ENCODE peak calls at places on chromosomes 12 and 14, in four cellular contexts. O is mucosa of descending colon, N is brain microvascular endothelial cell, Y is HL-60. D is an unnamed sample.

GRCh38 chr12:48447755-48448154 is 24.6 kb upstream of the ANP32D start:
- DNase-seq in O (no peak), N (no peak), Y (peak), D (no peak)

GRCh38 chr12:53051058-53051880 is 1.4 kb downstream of the TNS2 start:
- DNase-seq in O (peak), N (peak), Y (no peak), D (no peak)

GRCh38 chr12:71662861-71663560 is 637 bp downstream of the ZFC3H1 start:
- DNase-seq in O (peak), N (peak), Y (no peak), D (peak)

GRCh38 chr14:54840798-54841197 is 61.8 kb downstream of the GCH1 start:
- DNase-seq in O (no peak), N (no peak), Y (no peak), D (no peak)

GRCh38 chr12:120196363-120196762 is 1.8 kb upstream of the GCN1 start:
- DNase-seq in O (no peak), N (no peak), Y (no peak), D (no peak)

GRCh38 chr12:130501821-130502220 is 164.1 kb downstream of the PIWIL1 start:
- DNase-seq in O (no peak), N (no peak), Y (no peak), D (no peak)

GRCh38 chr14:87133073-87133815 is 859.7 kb downstream of the GALC start:
- DNase-seq in O (no peak), N (peak), Y (no peak), D (no peak)

GRCh38 chr12:108635201-108635996 is 1.7 kb upstream of the SELPLG start:
- DNase-seq in O (peak), N (no peak), Y (peak), D (no peak)

GRCh38 chr12:5562581-5562980 is 130.7 kb downstream of the NTF3 start:
- DNase-seq in O (no peak), N (no peak), Y (no peak), D (no peak)

GRCh38 chr12:49983892-49984291 is 11.1 kb downstream of the AQP6 start:
- DNase-seq in O (peak), N (peak), Y (no peak), D (peak)

GRCh38 chr14:90969493-90970166 is 90.8 kb downstream of the RPS6KA5 start:
- DNase-seq in O (no peak), N (no peak), Y (peak), D (no peak)

GRCh38 chr14:35368583-35368982 is 36.0 kb downstream of the NFKBIA start:
- DNase-seq in O (no peak), N (no peak), Y (no peak), D (no peak)

GRCh38 chr14:61451491-61451890 is 130.1 kb downstream of the PRKCH start:
- DNase-seq in O (no peak), N (no peak), Y (no peak), D (no peak)

GRCh38 chr14:92489394-92490238 is 24.0 kb upstream of the RIN3 start:
- DNase-seq in O (no peak), N (no peak), Y (no peak), D (no peak)

GRCh38 chr12:93430280-93430679 is 11.5 kb downstream of the UBE2N start:
- DNase-seq in O (no peak), N (no peak), Y (no peak), D (no peak)

GRCh38 chr14:89207925-89208328 is 209.1 kb downstream of the FOXN3 start:
- DNase-seq in O (no peak), N (no peak), Y (no peak), D (no peak)

GRCh38 chr12:58988643-58989042 is 68.3 kb upstream of the LRIG3 start:
- DNase-seq in O (no peak), N (no peak), Y (no peak), D (no peak)

GRCh38 chr14:38226366-38226765 is 18.7 kb downstream of the SSTR1 start:
- DNase-seq in O (no peak), N (no peak), Y (no peak), D (no peak)

GRCh38 chr14:33936391-33936790 is 14.5 kb downstream of the EGLN3 start:
- DNase-seq in O (no peak), N (no peak), Y (no peak), D (no peak)

GRCh38 chr14:104350463-104351185 is 212.2 kb downstream of the KIF26A start:
- DNase-seq in O (peak), N (no peak), Y (no peak), D (no peak)

GRCh38 chr12:48000878-48001321 is 3.4 kb downstream of the COL2A1 start:
- DNase-seq in O (no peak), N (peak), Y (no peak), D (no peak)

GRCh38 chr12:90149453-90149852 is 440.8 kb upstream of the ATP2B1 start:
- DNase-seq in O (no peak), N (no peak), Y (no peak), D (no peak)

GRCh38 chr12:46933947-46934346 is 108.2 kb upstream of the SLC38A4 start:
- DNase-seq in O (peak), N (peak), Y (no peak), D (no peak)

GRCh38 chr14:63909984-63910383 is 57.2 kb downstream of the SYNE2 start:
- DNase-seq in O (no peak), N (no peak), Y (no peak), D (no peak)

GRCh38 chr12:16605666-16606116 is 271 bp downstream of the LMO3 start:
- DNase-seq in O (no peak), N (no peak), Y (no peak), D (no peak)

GRCh38 chr14:95048771-95049312 is 108.5 kb downstream of the DICER1 start:
- DNase-seq in O (no peak), N (no peak), Y (no peak), D (no peak)

GRCh38 chr12:6226701-6227096 is 26.5 kb downstream of the CD9 start:
- DNase-seq in O (peak), N (no peak), Y (no peak), D (no peak)

GRCh38 chr14:50714452-50715073 is 46.5 kb upstream of the SAV1 start:
- DNase-seq in O (peak), N (peak), Y (no peak), D (no peak)

GRCh38 chr14:61444215-61444768 is 122.9 kb downstream of the PRKCH start:
- DNase-seq in O (peak), N (no peak), Y (peak), D (no peak)

GRCh38 chr12:38543151-38543550 is 226.6 kb downstream of the ALG10B start:
- DNase-seq in O (no peak), N (no peak), Y (no peak), D (no peak)

GRCh38 chr14:103396463-103396862 is 11.2 kb downstream of the MARK3 start:
- DNase-seq in O (no peak), N (no peak), Y (no peak), D (no peak)

GRCh38 chr12:100611031-100611430 is 37.5 kb downstream of the GAS2L3 start:
- DNase-seq in O (no peak), N (peak), Y (no peak), D (no peak)

GRCh38 chr14:81589381-81590065 is 55.9 kb upstream of the SEL1L start:
- DNase-seq in O (no peak), N (no peak), Y (no peak), D (no peak)

GRCh38 chr14:49553892-49554291 is 32.3 kb downstream of the RPS29 start:
- DNase-seq in O (no peak), N (no peak), Y (no peak), D (no peak)

GRCh38 chr14:95062220-95062619 is 95.1 kb downstream of the DICER1 start:
- DNase-seq in O (no peak), N (no peak), Y (no peak), D (no peak)

GRCh38 chr14:50830044-50830931 is 674 bp downstream of the NIN start:
- DNase-seq in O (peak), N (peak), Y (no peak), D (no peak)

GRCh38 chr14:74975059-74975810 is 19.8 kb upstream of the PGF start:
- DNase-seq in O (peak), N (no peak), Y (no peak), D (no peak)

GRCh38 chr14:96173646-96174475 is 30.8 kb upstream of the BDKRB2 start:
- DNase-seq in O (no peak), N (no peak), Y (no peak), D (no peak)

GRCh38 chr12:131860472-131861260 is 32.5 kb downstream of the MMP17 start:
- DNase-seq in O (peak), N (peak), Y (peak), D (peak)

GRCh38 chr14:20655851-20656250 is 14.4 kb upstream of the OR6S1 start:
- DNase-seq in O (no peak), N (no peak), Y (no peak), D (no peak)

GRCh38 chr14:20659813-20660395 is 18.4 kb upstream of the OR6S1 start:
- DNase-seq in O (no peak), N (no peak), Y (no peak), D (no peak)

GRCh38 chr14:20658246-20658645 is 16.8 kb upstream of the OR6S1 start:
- DNase-seq in O (no peak), N (no peak), Y (no peak), D (no peak)

GRCh38 chr14:20656274-20656673 is 14.8 kb upstream of the OR6S1 start:
- DNase-seq in O (no peak), N (no peak), Y (no peak), D (no peak)

DNA sequence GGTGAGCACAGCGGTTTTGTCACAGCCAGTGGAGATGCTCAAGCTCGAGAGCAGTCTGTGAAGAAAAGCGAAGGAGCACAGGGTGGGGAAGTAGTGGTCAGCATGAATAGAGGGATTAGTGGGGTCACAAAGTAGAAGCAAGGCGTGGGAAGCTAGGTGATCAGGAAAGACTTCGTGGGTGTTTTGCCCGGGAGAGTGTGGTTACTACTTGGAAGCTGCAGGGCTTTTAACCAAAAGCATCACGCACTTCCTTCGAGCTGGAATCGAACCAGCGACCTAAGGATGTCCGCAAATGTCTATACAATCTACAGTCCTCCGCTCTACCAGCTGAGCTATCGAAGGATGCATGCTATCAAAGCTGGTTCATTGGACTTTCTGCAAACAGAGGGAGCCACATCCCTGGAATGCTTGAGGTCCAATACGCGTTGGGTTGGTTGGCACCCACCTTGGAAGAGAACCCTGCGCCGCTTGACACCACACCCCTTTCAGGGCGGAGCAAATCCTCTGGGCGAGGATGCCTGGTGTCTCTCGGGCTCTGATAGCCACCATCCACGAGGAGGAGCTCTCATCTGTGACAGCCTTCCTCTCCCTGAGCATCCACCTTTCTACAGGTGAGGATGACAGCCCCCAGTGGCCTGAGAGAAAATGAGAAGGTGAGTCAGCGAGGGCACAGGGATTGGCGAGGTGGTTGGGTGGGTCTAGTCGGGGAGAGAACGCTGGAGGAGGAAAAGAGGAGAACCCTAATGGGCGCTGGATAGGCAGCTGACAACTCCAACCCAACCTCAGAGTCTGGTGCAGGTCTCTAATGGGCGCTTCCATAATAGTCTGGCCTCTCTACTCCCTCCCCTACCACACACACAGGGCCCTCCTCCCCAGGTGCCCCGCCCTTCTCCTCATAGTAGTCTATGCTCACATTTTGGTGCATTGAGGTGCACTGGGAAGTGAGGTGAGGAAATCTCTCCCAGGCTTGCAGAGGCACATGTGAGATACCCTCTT is 16.0 kb upstream of the OR6S1 start:
- DNase-seq in O (no peak), N (peak), Y (no peak), D (no peak)
- TF ChIP-seq CTCF in O (no peak), N (peak), Y (no peak), D (no peak)

GRCh38 chr14:69713127-69713800 is 53.7 kb upstream of the SRSF5 start:
- DNase-seq in O (peak), N (no peak), Y (no peak), D (no peak)
- TF ChIP-seq CTCF in O (no peak), N (no peak), Y (no peak), D (no peak)

DNA sequence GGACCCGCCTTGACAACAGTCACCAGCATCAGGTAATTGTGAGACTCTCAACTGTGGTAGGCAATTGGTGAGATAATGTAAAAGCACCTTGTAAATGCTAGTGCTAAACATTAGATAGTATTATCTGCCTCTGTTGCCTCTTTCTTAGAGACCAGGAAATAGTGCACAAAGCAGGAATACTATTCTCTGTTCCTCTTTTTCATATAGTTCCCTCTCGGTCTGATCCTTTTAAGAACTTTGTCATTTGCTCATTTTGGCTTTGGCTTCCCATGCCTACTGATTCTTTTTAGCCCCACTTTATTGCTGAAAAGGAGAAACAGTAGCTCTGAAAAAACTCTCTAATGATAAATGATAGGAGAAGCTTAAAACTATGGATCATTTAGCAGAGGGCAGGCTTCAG is 17.6 kb downstream of the CHPT1 start:
- DNase-seq in O (no peak), N (no peak), Y (no peak), D (no peak)
- TF ChIP-seq CTCF in O (no peak), N (no peak), Y (no peak), D (no peak)

GRCh38 chr14:30768791-30769190 is 105.6 kb upstream of the COCH start:
- DNase-seq in O (no peak), N (no peak), Y (no peak), D (no peak)

GRCh38 chr14:30767624-30768023 is 106.7 kb upstream of the COCH start:
- DNase-seq in O (no peak), N (no peak), Y (no peak), D (no peak)

GRCh38 chr14:30759172-30760125 is 114.9 kb upstream of the COCH start:
- DNase-seq in O (peak), N (no peak), Y (no peak), D (no peak)

GRCh38 chr14:30763891-30764290 is 110.5 kb upstream of the COCH start:
- DNase-seq in O (no peak), N (no peak), Y (no peak), D (no peak)
- TF ChIP-seq CTCF in O (no peak), N (no peak), Y (no peak), D (no peak)

GRCh38 chr14:32121948-32122347 is 44.8 kb downstream of the ARHGAP5 start:
- DNase-seq in O (no peak), N (no peak), Y (no peak), D (peak)
- TF ChIP-seq CTCF in O (no peak), N (no peak), Y (no peak), D (no peak)

DNA sequence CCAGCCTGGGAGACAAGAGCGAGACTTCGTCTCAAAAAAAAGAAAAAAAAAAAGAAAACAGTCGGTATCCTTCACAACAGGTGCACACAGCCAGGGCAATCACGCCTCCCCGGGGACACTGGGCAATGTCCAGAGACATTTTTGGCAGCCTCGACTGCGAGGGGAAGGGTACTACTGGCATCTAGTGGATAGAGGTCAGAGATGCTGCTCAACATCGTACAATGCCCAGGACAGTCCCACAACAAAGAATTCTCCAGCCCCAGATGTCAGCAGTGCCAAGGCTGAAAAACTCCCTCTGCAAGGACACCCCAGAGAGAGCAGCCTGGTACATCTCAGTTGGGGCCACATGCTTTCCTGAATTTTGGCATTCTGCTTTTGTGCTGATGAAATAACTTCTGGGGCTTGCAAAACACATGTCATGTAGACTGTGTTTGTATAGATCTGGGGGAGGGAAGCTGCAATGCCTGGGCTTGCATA is 21.5 kb downstream of the ALDH2 start:
- DNase-seq in O (no peak), N (no peak), Y (no peak), D (peak)
- TF ChIP-seq CTCF in O (no peak), N (peak), Y (peak), D (peak)

DNA sequence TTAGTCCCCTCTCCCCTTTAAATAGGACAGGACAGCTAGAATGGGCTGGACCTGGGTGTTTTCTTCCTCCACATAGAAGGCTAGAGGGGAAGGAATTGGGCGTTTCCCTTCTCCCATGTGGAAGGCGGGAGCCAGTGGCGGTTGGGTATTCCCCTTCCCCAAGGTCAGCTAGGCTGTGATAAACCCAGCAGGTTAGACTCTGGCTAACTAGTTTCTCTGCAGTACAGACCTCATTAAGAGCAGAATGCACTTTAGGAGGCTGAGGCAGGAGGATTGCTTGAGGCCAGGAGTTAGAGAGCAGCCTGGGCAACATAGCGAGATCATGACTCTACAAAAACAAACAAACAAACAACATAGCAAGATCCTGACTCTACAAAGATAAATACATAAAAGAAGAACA is 92.6 kb downstream of the BEGAIN start:
- DNase-seq in O (no peak), N (no peak), Y (no peak), D (no peak)
- TF ChIP-seq CTCF in O (no peak), N (no peak), Y (no peak), D (no peak)

D was measured in AG09319.